ENCODE peak calls at places on chromosome 12, in eight cellular contexts. E, P, I, U, F, B, L and X are unnamed samples. For H3K4me1, the result is how much of the 10 kb centered on the place peaks cover.

GRCh38 chr12:127273621-127274020 is 993.3 kb upstream of the TMEM132C start:
- DNase-seq in E (no peak), P (no peak), I (no peak), U (no peak), F (peak), B (no peak), L (no peak), X (no peak)

GRCh38 chr12:95995238-95996031 is 709 bp downstream of the HAL start:
- DNase-seq in E (no peak), P (no peak), I (no peak), U (no peak), F (no peak), B (no peak), L (no peak), X (no peak)

GRCh38 chr12:118164798-118165486 is 29.0 kb downstream of the PEBP1 start:
- DNase-seq in E (no peak), P (peak), I (peak), U (peak), F (peak), B (no peak), L (peak), X (peak)

GRCh38 chr12:108589840-108590229 is 8.0 kb downstream of the TMEM119 start:
- DNase-seq in E (no peak), P (no peak), I (no peak), U (no peak), F (no peak), B (no peak), L (no peak), X (no peak)

GRCh38 chr12:89951050-89951693 is 242.5 kb upstream of the ATP2B1 start:
- DNase-seq in E (no peak), P (no peak), I (no peak), U (peak), F (peak), B (no peak), L (peak), X (no peak)

GRCh38 chr12:128796439-128797118 is 27.2 kb downstream of the SLC15A4 start:
- DNase-seq in E (peak), P (no peak), I (no peak), U (no peak), F (no peak), B (no peak), L (no peak), X (no peak)

GRCh38 chr12:6925543-6926279 is 2.0 kb upstream of the ATN1 start:
- DNase-seq in E (no peak), P (peak), I (peak), U (peak), F (peak), B (peak), L (peak), X (peak)

GRCh38 chr12:50934981-50935807 is 17.1 kb upstream of the HIGD1C start:
- DNase-seq in E (no peak), P (no peak), I (no peak), U (peak), F (peak), B (no peak), L (no peak), X (no peak)

GRCh38 chr12:113173081-113173698 is 12.1 kb downstream of the DDX54 start:
- DNase-seq in E (no peak), P (no peak), I (no peak), U (no peak), F (no peak), B (no peak), L (no peak), X (no peak)

GRCh38 chr12:32669584-32669983 is 9.5 kb upstream of the DNM1L start:
- DNase-seq in E (no peak), P (no peak), I (no peak), U (no peak), F (no peak), B (no peak), L (no peak), X (no peak)

GRCh38 chr12:25051583-25052190 is 102.8 kb upstream of the BCAT1 start:
- DNase-seq in E (no peak), P (no peak), I (no peak), U (peak), F (no peak), B (no peak), L (no peak), X (no peak)

GRCh38 chr12:26523708-26524150 is 309.3 kb downstream of the ITPR2 start:
- DNase-seq in E (peak), P (no peak), I (peak), U (peak), F (peak), B (peak), L (no peak), X (peak)

GRCh38 chr12:66066071-66066928 is 64.2 kb downstream of the LLPH start:
- DNase-seq in E (no peak), P (peak), I (no peak), U (no peak), F (peak), B (no peak), L (no peak), X (no peak)

GRCh38 chr12:6336079-6336858 is 5.6 kb downstream of the TNFRSF1A start:
- DNase-seq in E (peak), P (peak), I (peak), U (peak), F (peak), B (peak), L (peak), X (peak)

GRCh38 chr12:105921872-105922669 is 216.7 kb downstream of the NUAK1 start:
- DNase-seq in E (peak), P (no peak), I (no peak), U (no peak), F (no peak), B (no peak), L (peak), X (no peak)

GRCh38 chr12:75660107-75660530 is 148.7 kb upstream of the KRR1 start:
- DNase-seq in E (no peak), P (no peak), I (no peak), U (no peak), F (peak), B (no peak), L (peak), X (no peak)

GRCh38 chr12:56333197-56333678 is 562 bp downstream of the PAN2 start:
- DNase-seq in E (no peak), P (no peak), I (no peak), U (no peak), F (no peak), B (no peak), L (no peak), X (no peak)

GRCh38 chr12:132690112-132690511 is 2.7 kb downstream of the PXMP2 start:
- DNase-seq in E (no peak), P (no peak), I (no peak), U (no peak), F (no peak), B (no peak), L (no peak), X (no peak)

GRCh38 chr12:30025317-30025716 is 241.6 kb upstream of the TMTC1 start:
- DNase-seq in E (no peak), P (no peak), I (no peak), U (no peak), F (no peak), B (no peak), L (no peak), X (no peak)

GRCh38 chr12:83865431-83865830 is 1047.2 kb downstream of the SLC6A15 start:
- DNase-seq in E (no peak), P (no peak), I (no peak), U (no peak), F (no peak), B (no peak), L (no peak), X (no peak)

GRCh38 chr12:122943196-122943595 is 23.1 kb downstream of the ABCB9 start:
- DNase-seq in E (no peak), P (no peak), I (no peak), U (no peak), F (peak), B (no peak), L (no peak), X (no peak)
- H3K4me1 ChIP-seq in E (under half), P (under half), I (under half), U (under half), F (under half), B (under half), L (half or more), X (under half)

GRCh38 chr12:45687081-45688015 is 42.2 kb upstream of the ARID2 start:
- DNase-seq in E (no peak), P (no peak), I (no peak), U (no peak), F (no peak), B (no peak), L (no peak), X (no peak)

GRCh38 chr12:45685680-45686079 is 43.8 kb upstream of the ARID2 start:
- DNase-seq in E (no peak), P (no peak), I (no peak), U (no peak), F (no peak), B (no peak), L (no peak), X (no peak)

GRCh38 chr12:45688188-45688587 is 41.3 kb upstream of the ARID2 start:
- DNase-seq in E (no peak), P (no peak), I (no peak), U (no peak), F (no peak), B (no peak), L (no peak), X (no peak)
- H3K4me3 ChIP-seq in E (no peak), P (no peak), I (no peak), U (no peak), F (no peak), B (no peak), L (no peak), X (no peak)

DNA sequence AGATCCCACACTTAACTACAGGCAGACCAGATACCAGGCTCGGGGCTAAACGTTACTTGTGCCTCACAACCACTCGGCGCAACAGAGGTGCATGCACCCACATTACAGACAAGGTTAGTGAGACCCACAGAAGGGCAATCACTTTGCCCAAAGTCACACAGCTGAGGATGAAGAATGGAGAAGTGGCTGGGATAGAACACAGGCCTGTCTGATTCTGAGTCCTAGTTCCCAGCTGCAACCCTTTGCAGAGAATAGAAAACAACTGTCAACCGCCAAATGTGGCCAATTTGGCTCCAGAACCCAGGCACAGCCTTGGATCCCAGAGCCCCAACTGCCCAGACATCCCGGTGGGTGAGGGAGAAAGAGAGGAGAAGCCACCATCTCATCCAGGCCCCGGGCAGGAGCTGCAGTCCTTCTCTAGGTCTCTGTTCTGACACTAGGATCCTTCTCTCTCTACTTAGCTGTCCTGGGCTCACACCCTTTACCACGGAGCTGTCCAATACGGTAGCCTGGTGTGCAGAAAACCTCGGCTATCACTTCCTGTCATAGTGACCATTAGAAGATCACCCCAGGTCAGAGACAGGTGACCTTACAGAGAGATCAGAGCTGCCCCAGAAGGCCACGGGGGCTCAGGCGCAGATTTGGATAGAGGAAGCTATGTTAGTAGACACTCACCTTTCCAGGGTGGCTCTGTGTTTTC is 59.1 kb downstream of the FAM222A start:
- DNase-seq in E (no peak), P (no peak), I (no peak), U (no peak), F (no peak), B (no peak), L (no peak), X (no peak)
- H3K4me1 ChIP-seq in E (under half), P (under half), I (under half), U (under half), F (under half), B (under half), L (under half), X (under half)

DNA sequence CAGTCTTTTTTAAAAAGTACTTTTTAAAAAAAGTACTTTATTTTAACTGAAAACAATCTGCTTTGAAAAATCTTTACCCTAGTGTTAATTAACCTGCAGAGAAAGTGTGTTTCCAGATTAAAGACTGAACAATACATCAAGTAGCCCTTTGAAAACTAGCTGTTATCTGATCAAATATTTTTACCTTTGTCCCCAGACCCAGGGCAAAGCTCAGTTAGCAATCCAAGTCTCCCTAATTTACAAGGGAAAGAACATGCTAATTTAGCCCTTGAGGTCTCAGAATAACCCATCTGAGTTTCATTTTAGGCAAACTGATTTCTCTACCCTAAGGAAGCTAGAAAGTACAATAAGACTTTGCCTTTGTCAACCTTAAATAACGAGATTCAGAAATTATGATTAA is 91.2 kb downstream of the PPM1H start:
- DNase-seq in E (no peak), P (no peak), I (no peak), U (peak), F (no peak), B (no peak), L (no peak), X (no peak)
- H3K4me3 ChIP-seq in E (no peak), P (no peak), I (no peak), U (no peak), F (no peak), B (no peak), L (no peak), X (no peak)